ENCODE peak calls at places on chromosomes 11 and 22, in eight cellular contexts. One of them, this sample, is unnamed.

GRCh38 chr11:109046284-109046992 is 375.6 kb upstream of the C11orf87 start:
- DNase-seq in gastrocnemius medialis: no peak
- DNase-seq in mesendoderm: no peak
- DNase-seq in neural progenitor cell: peak; percentile 20
- DNase-seq in mucosa of descending colon: no peak
- DNase-seq in A549: no peak
- DNase-seq in CD8-positive, alpha-beta memory T cell: no peak
- DNase-seq in CD4-positive, alpha-beta memory T cell: no peak
- DNase-seq in this sample: no peak

GRCh38 chr11:101880208-101880607 is 34.6 kb upstream of the CEP126 start:
- DNase-seq in gastrocnemius medialis: no peak
- DNase-seq in mesendoderm: peak; percentile 66
- DNase-seq in neural progenitor cell: peak; percentile 33
- DNase-seq in mucosa of descending colon: no peak
- DNase-seq in A549: peak; percentile 81
- DNase-seq in CD8-positive, alpha-beta memory T cell: no peak
- DNase-seq in CD4-positive, alpha-beta memory T cell: no peak
- DNase-seq in this sample: no peak

GRCh38 chr11:92954003-92954402 is 15.4 kb upstream of the MTNR1B start:
- DNase-seq in gastrocnemius medialis: no peak
- DNase-seq in mesendoderm: no peak
- DNase-seq in neural progenitor cell: no peak
- DNase-seq in mucosa of descending colon: no peak
- DNase-seq in A549: no peak
- DNase-seq in CD8-positive, alpha-beta memory T cell: no peak
- DNase-seq in CD4-positive, alpha-beta memory T cell: no peak
- DNase-seq in this sample: no peak

GRCh38 chr11:115525600-115526006 is 21.4 kb upstream of the CADM1 start:
- DNase-seq in gastrocnemius medialis: no peak
- DNase-seq in mesendoderm: no peak
- DNase-seq in neural progenitor cell: no peak
- DNase-seq in mucosa of descending colon: no peak
- DNase-seq in A549: no peak
- DNase-seq in CD8-positive, alpha-beta memory T cell: no peak
- DNase-seq in CD4-positive, alpha-beta memory T cell: no peak
- DNase-seq in this sample: no peak

GRCh38 chr11:2886191-2886894 is 768 bp upstream of the CDKN1C start:
- DNase-seq in gastrocnemius medialis: no peak
- DNase-seq in mesendoderm: peak; percentile 63
- DNase-seq in neural progenitor cell: peak; percentile 85
- DNase-seq in mucosa of descending colon: peak; percentile 69
- DNase-seq in A549: no peak
- DNase-seq in CD8-positive, alpha-beta memory T cell: no peak
- DNase-seq in CD4-positive, alpha-beta memory T cell: no peak
- DNase-seq in this sample: peak; percentile 49

GRCh38 chr11:1785749-1786261 is 22.1 kb upstream of the CTSD start:
- DNase-seq in gastrocnemius medialis: no peak
- DNase-seq in mesendoderm: no peak
- DNase-seq in neural progenitor cell: peak; percentile 51
- DNase-seq in mucosa of descending colon: no peak
- DNase-seq in A549: no peak
- DNase-seq in CD8-positive, alpha-beta memory T cell: no peak
- DNase-seq in CD4-positive, alpha-beta memory T cell: no peak
- DNase-seq in this sample: no peak

GRCh38 chr22:28112548-28113043 is 193.5 kb upstream of the PITPNB start:
- DNase-seq in gastrocnemius medialis: peak; percentile 70
- DNase-seq in mesendoderm: peak; percentile 89
- DNase-seq in neural progenitor cell: peak; percentile 84
- DNase-seq in mucosa of descending colon: no peak
- DNase-seq in A549: peak; percentile 47
- DNase-seq in CD8-positive, alpha-beta memory T cell: no peak
- DNase-seq in CD4-positive, alpha-beta memory T cell: no peak
- DNase-seq in this sample: peak; percentile 59

GRCh38 chr11:44806631-44807030 is 79.9 kb downstream of the TSPAN18 start:
- DNase-seq in gastrocnemius medialis: no peak
- DNase-seq in mesendoderm: no peak
- DNase-seq in neural progenitor cell: no peak
- DNase-seq in mucosa of descending colon: no peak
- DNase-seq in A549: no peak
- DNase-seq in CD8-positive, alpha-beta memory T cell: no peak
- DNase-seq in CD4-positive, alpha-beta memory T cell: no peak
- DNase-seq in this sample: no peak

GRCh38 chr22:39125622-39126021 is 26.9 kb downstream of the CBX7 start:
- DNase-seq in gastrocnemius medialis: no peak
- DNase-seq in mesendoderm: no peak
- DNase-seq in neural progenitor cell: no peak
- DNase-seq in mucosa of descending colon: no peak
- DNase-seq in A549: no peak
- DNase-seq in CD8-positive, alpha-beta memory T cell: no peak
- DNase-seq in CD4-positive, alpha-beta memory T cell: no peak
- DNase-seq in this sample: no peak

GRCh38 chr11:7020183-7020917 is at the start of the genes NLRP14 and ZNF214:
- DNase-seq in gastrocnemius medialis: peak; percentile 84
- DNase-seq in mesendoderm: peak; percentile 98
- DNase-seq in neural progenitor cell: peak; percentile 98
- DNase-seq in mucosa of descending colon: peak; percentile 93
- DNase-seq in A549: peak; percentile 90
- DNase-seq in CD8-positive, alpha-beta memory T cell: no peak
- DNase-seq in CD4-positive, alpha-beta memory T cell: no peak
- DNase-seq in this sample: peak; percentile 93

GRCh38 chr11:27718853-27719574 is 18.8 kb upstream of the BDNF start:
- DNase-seq in gastrocnemius medialis: no peak
- DNase-seq in mesendoderm: peak; percentile 91
- DNase-seq in neural progenitor cell: peak; percentile 91
- DNase-seq in mucosa of descending colon: no peak
- DNase-seq in A549: peak; percentile 64
- DNase-seq in CD8-positive, alpha-beta memory T cell: no peak
- DNase-seq in CD4-positive, alpha-beta memory T cell: no peak
- DNase-seq in this sample: no peak

GRCh38 chr11:12224537-12224893 is 114.1 kb downstream of the MICAL2 start:
- DNase-seq in gastrocnemius medialis: peak; percentile 64
- DNase-seq in mesendoderm: no peak
- DNase-seq in neural progenitor cell: no peak
- DNase-seq in mucosa of descending colon: peak; percentile 92
- DNase-seq in A549: no peak
- DNase-seq in CD8-positive, alpha-beta memory T cell: peak; percentile 96
- DNase-seq in CD4-positive, alpha-beta memory T cell: peak; percentile 88
- DNase-seq in this sample: peak; percentile 87

GRCh38 chr22:48740086-48740730 is 1087.5 kb downstream of the BRD1 start:
- DNase-seq in gastrocnemius medialis: no peak
- DNase-seq in mesendoderm: no peak
- DNase-seq in neural progenitor cell: no peak
- DNase-seq in mucosa of descending colon: peak; percentile 43
- DNase-seq in A549: no peak
- DNase-seq in CD8-positive, alpha-beta memory T cell: peak; percentile 27
- DNase-seq in CD4-positive, alpha-beta memory T cell: no peak
- DNase-seq in this sample: no peak

GRCh38 chr22:30074147-30074546 is 6.1 kb upstream of the HORMAD2 start:
- DNase-seq in gastrocnemius medialis: no peak
- DNase-seq in mesendoderm: no peak
- DNase-seq in neural progenitor cell: no peak
- DNase-seq in mucosa of descending colon: no peak
- DNase-seq in A549: no peak
- DNase-seq in CD8-positive, alpha-beta memory T cell: no peak
- DNase-seq in CD4-positive, alpha-beta memory T cell: no peak
- DNase-seq in this sample: no peak

GRCh38 chr11:1830119-1830499 is 4.7 kb upstream of the SYT8 start:
- DNase-seq in gastrocnemius medialis: no peak
- DNase-seq in mesendoderm: no peak
- DNase-seq in neural progenitor cell: no peak
- DNase-seq in mucosa of descending colon: no peak
- DNase-seq in A549: no peak
- DNase-seq in CD8-positive, alpha-beta memory T cell: no peak
- DNase-seq in CD4-positive, alpha-beta memory T cell: no peak
- DNase-seq in this sample: no peak

GRCh38 chr11:128595221-128595620 is 7.9 kb upstream of the ETS1 start:
- DNase-seq in gastrocnemius medialis: no peak
- DNase-seq in mesendoderm: no peak
- DNase-seq in neural progenitor cell: no peak
- DNase-seq in mucosa of descending colon: no peak
- DNase-seq in A549: no peak
- DNase-seq in CD8-positive, alpha-beta memory T cell: no peak
- DNase-seq in CD4-positive, alpha-beta memory T cell: no peak
- DNase-seq in this sample: no peak

GRCh38 chr11:20963596-20963995 is 294.2 kb downstream of the NELL1 start:
- DNase-seq in gastrocnemius medialis: no peak
- DNase-seq in mesendoderm: no peak
- DNase-seq in neural progenitor cell: no peak
- DNase-seq in mucosa of descending colon: no peak
- DNase-seq in A549: no peak
- DNase-seq in CD8-positive, alpha-beta memory T cell: no peak
- DNase-seq in CD4-positive, alpha-beta memory T cell: no peak
- DNase-seq in this sample: no peak

GRCh38 chr22:32407936-32408335 is 4.1 kb downstream of the RTCB start:
- DNase-seq in gastrocnemius medialis: no peak
- DNase-seq in mesendoderm: no peak
- DNase-seq in neural progenitor cell: no peak
- DNase-seq in mucosa of descending colon: no peak
- DNase-seq in A549: no peak
- DNase-seq in CD8-positive, alpha-beta memory T cell: no peak
- DNase-seq in CD4-positive, alpha-beta memory T cell: no peak
- DNase-seq in this sample: no peak

GRCh38 chr11:64713031-64713780 is 9.8 kb downstream of the NRXN2 start:
- DNase-seq in gastrocnemius medialis: no peak
- DNase-seq in mesendoderm: peak; percentile 30
- DNase-seq in neural progenitor cell: peak; percentile 82
- DNase-seq in mucosa of descending colon: no peak
- DNase-seq in A549: peak; percentile 48
- DNase-seq in CD8-positive, alpha-beta memory T cell: no peak
- DNase-seq in CD4-positive, alpha-beta memory T cell: no peak
- DNase-seq in this sample: peak; percentile 51

GRCh38 chr22:50090141-50090714 is 422 bp downstream of the MOV10L1 start:
- DNase-seq in gastrocnemius medialis: no peak
- DNase-seq in mesendoderm: no peak
- DNase-seq in neural progenitor cell: no peak
- DNase-seq in mucosa of descending colon: peak; percentile 34
- DNase-seq in A549: no peak
- DNase-seq in CD8-positive, alpha-beta memory T cell: no peak
- DNase-seq in CD4-positive, alpha-beta memory T cell: no peak
- DNase-seq in this sample: no peak

GRCh38 chr11:94853836-94854235 is 85.7 kb downstream of the AMOTL1 start:
- DNase-seq in gastrocnemius medialis: no peak
- DNase-seq in mesendoderm: no peak
- DNase-seq in neural progenitor cell: no peak
- DNase-seq in mucosa of descending colon: no peak
- DNase-seq in A549: no peak
- DNase-seq in CD8-positive, alpha-beta memory T cell: no peak
- DNase-seq in CD4-positive, alpha-beta memory T cell: no peak
- DNase-seq in this sample: no peak

GRCh38 chr11:2235588-2236326 is 34.6 kb downstream of the ASCL2 start:
- DNase-seq in gastrocnemius medialis: no peak
- DNase-seq in mesendoderm: no peak
- DNase-seq in neural progenitor cell: peak; percentile 31
- DNase-seq in mucosa of descending colon: no peak
- DNase-seq in A549: no peak
- DNase-seq in CD8-positive, alpha-beta memory T cell: no peak
- DNase-seq in CD4-positive, alpha-beta memory T cell: no peak
- DNase-seq in this sample: no peak

GRCh38 chr11:37504925-37505324 is 906.9 kb upstream of the RAG2 start:
- DNase-seq in gastrocnemius medialis: no peak
- DNase-seq in mesendoderm: peak; percentile 56
- DNase-seq in neural progenitor cell: no peak
- DNase-seq in mucosa of descending colon: no peak
- DNase-seq in A549: no peak
- DNase-seq in CD8-positive, alpha-beta memory T cell: no peak
- DNase-seq in CD4-positive, alpha-beta memory T cell: no peak
- DNase-seq in this sample: no peak

GRCh38 chr11:22193348-22194051 is 615 bp downstream of the ANO5 start:
- DNase-seq in gastrocnemius medialis: peak; percentile 45
- DNase-seq in mesendoderm: peak; percentile 83
- DNase-seq in neural progenitor cell: peak; percentile 69
- DNase-seq in mucosa of descending colon: peak; percentile 57
- DNase-seq in A549: peak; percentile 45
- DNase-seq in CD8-positive, alpha-beta memory T cell: no peak
- DNase-seq in CD4-positive, alpha-beta memory T cell: no peak
- DNase-seq in this sample: peak; percentile 60

DNA sequence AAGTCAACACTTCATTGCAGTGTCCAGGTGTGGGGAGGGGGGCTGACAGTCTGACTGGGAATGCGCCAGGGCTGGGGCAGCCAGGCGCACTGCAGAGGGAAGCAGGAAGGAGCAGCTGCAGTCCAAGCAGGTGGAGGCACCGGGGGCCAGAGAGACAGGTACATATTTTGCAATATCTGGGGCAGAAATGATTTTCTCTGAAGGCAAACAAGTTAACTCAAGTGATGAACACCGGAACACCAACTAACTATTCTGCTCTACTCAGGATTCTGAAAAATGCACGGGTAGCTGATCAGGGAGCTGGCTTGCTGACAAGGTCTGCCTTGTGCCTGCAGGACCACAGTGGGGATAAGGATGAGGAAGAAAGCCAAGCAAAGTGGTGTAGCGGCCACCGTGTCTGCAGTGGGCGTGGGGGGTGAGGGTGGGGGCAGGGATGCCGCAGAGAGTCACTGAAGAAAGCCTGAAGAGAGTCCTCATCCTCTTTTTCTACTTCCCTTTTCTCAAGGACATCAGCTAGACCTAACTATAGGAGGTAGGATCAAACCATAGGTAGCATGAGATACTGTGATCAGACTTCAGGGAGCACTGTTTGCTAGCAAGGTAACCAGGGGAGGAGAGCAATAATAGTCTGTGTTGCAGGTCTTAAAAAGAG is 83.4 kb downstream of the SCN3B start:
- DNase-seq in gastrocnemius medialis: no peak
- DNase-seq in mesendoderm: no peak
- DNase-seq in neural progenitor cell: no peak
- DNase-seq in mucosa of descending colon: no peak
- DNase-seq in A549: no peak
- DNase-seq in CD8-positive, alpha-beta memory T cell: no peak
- DNase-seq in CD4-positive, alpha-beta memory T cell: no peak
- DNase-seq in this sample: no peak
- H3K4me1 ChIP-seq in gastrocnemius medialis: no peaks in the 10 kb centered on the region
- H3K4me1 ChIP-seq in mesendoderm: no peaks in the 10 kb centered on the region
- H3K4me1 ChIP-seq in neural progenitor cell: peaks cover 11% of the 10 kb centered on the region
- H3K4me1 ChIP-seq in mucosa of descending colon: no peaks in the 10 kb centered on the region
- H3K4me1 ChIP-seq in A549: peaks cover 3% of the 10 kb centered on the region
- H3K4me1 ChIP-seq in CD8-positive, alpha-beta memory T cell: no peaks in the 10 kb centered on the region
- H3K4me1 ChIP-seq in CD4-positive, alpha-beta memory T cell: no peaks in the 10 kb centered on the region
- H3K4me1 ChIP-seq in this sample: no peaks in the 10 kb centered on the region

GRCh38 chr22:42438293-42438650 is 6.1 kb upstream of the NFAM1 start:
- DNase-seq in gastrocnemius medialis: no peak
- DNase-seq in mesendoderm: peak; percentile 90
- DNase-seq in neural progenitor cell: peak; percentile 61
- DNase-seq in mucosa of descending colon: no peak
- DNase-seq in A549: no peak
- DNase-seq in CD8-positive, alpha-beta memory T cell: no peak
- DNase-seq in CD4-positive, alpha-beta memory T cell: no peak
- DNase-seq in this sample: no peak
- H3K4me3 ChIP-seq in gastrocnemius medialis: no peak overlapping the region
- H3K4me3 ChIP-seq in mesendoderm: peak overlapping the region; percentile 50
- H3K4me3 ChIP-seq in neural progenitor cell: peak overlapping the region; percentile 56
- H3K4me3 ChIP-seq in mucosa of descending colon: no peak overlapping the region
- H3K4me3 ChIP-seq in A549: no peak overlapping the region
- H3K4me3 ChIP-seq in CD8-positive, alpha-beta memory T cell: no peak overlapping the region
- H3K4me3 ChIP-seq in CD4-positive, alpha-beta memory T cell: peak overlapping the region; percentile 79
- H3K4me3 ChIP-seq in this sample: no peak overlapping the region

GRCh38 chr22:37309221-37310074 is 27.1 kb downstream of the CYTH4 start:
- DNase-seq in gastrocnemius medialis: peak; percentile 22
- DNase-seq in mesendoderm: no peak
- DNase-seq in neural progenitor cell: no peak
- DNase-seq in mucosa of descending colon: no peak
- DNase-seq in A549: no peak
- DNase-seq in CD8-positive, alpha-beta memory T cell: peak; percentile 78
- DNase-seq in CD4-positive, alpha-beta memory T cell: peak; percentile 61
- DNase-seq in this sample: peak; percentile 39
- H3K4me1 ChIP-seq in gastrocnemius medialis: no peaks in the 10 kb centered on the region
- H3K4me1 ChIP-seq in mesendoderm: no peaks in the 10 kb centered on the region
- H3K4me1 ChIP-seq in neural progenitor cell: peaks cover 13% of the 10 kb centered on the region
- H3K4me1 ChIP-seq in mucosa of descending colon: peaks cover 7% of the 10 kb centered on the region
- H3K4me1 ChIP-seq in A549: peaks cover 58% of the 10 kb centered on the region
- H3K4me1 ChIP-seq in CD8-positive, alpha-beta memory T cell: peaks cover 72% of the 10 kb centered on the region
- H3K4me1 ChIP-seq in CD4-positive, alpha-beta memory T cell: peaks cover 78% of the 10 kb centered on the region
- H3K4me1 ChIP-seq in this sample: peaks cover 4% of the 10 kb centered on the region

GRCh38 chr11:116641561-116642045 is 131.2 kb downstream of the BUD13 start:
- DNase-seq in gastrocnemius medialis: peak; percentile 18
- DNase-seq in mesendoderm: peak; percentile 60
- DNase-seq in neural progenitor cell: peak; percentile 67
- DNase-seq in mucosa of descending colon: no peak
- DNase-seq in A549: peak; percentile 33
- DNase-seq in CD8-positive, alpha-beta memory T cell: no peak
- DNase-seq in CD4-positive, alpha-beta memory T cell: no peak
- DNase-seq in this sample: no peak
- H3K4me3 ChIP-seq in gastrocnemius medialis: no peak overlapping the region
- H3K4me3 ChIP-seq in mesendoderm: no peak overlapping the region
- H3K4me3 ChIP-seq in neural progenitor cell: no peak overlapping the region
- H3K4me3 ChIP-seq in mucosa of descending colon: no peak overlapping the region
- H3K4me3 ChIP-seq in A549: no peak overlapping the region
- H3K4me3 ChIP-seq in CD8-positive, alpha-beta memory T cell: no peak overlapping the region
- H3K4me3 ChIP-seq in CD4-positive, alpha-beta memory T cell: no peak overlapping the region
- H3K4me3 ChIP-seq in this sample: no peak overlapping the region